ENCODE peak calls at places on chromosomes 13 and 19, in five cellular contexts. T, R, I, U and E are unnamed samples.

GRCh38 chr13:64855506-64855905 is 2374.6 kb downstream of the PCDH9 start:
- DNase-seq in T (no peak), R (no peak), I (no peak), U (no peak), E (no peak)

GRCh38 chr13:65985632-65986031 is 1244.5 kb downstream of the PCDH9 start:
- DNase-seq in T (no peak), R (no peak), I (no peak), U (no peak), E (no peak)

GRCh38 chr13:79662882-79663281 is 181.9 kb downstream of the NDFIP2 start:
- DNase-seq in T (no peak), R (no peak), I (no peak), U (no peak), E (no peak)

GRCh38 chr19:6249296-6249695 is 30.5 kb downstream of the MLLT1 start:
- DNase-seq in T (no peak), R (no peak), I (no peak), U (peak; percentile 76), E (no peak)

GRCh38 chr19:51621178-51621577 is 9.0 kb downstream of the SIGLEC5 start:
- DNase-seq in T (no peak), R (no peak), I (no peak), U (no peak), E (no peak)

GRCh38 chr19:37594982-37595382 is 306 bp downstream of the ZNF540 start:
- DNase-seq in T (peak; percentile 41), R (peak; percentile 29), I (peak; percentile 56), U (peak; percentile 27), E (no peak)

GRCh38 chr19:38210458-38210987 is 13.5 kb downstream of the DPF1 start:
- DNase-seq in T (no peak), R (no peak), I (no peak), U (no peak), E (no peak)

GRCh38 chr19:13914777-13915176 is 8.8 kb downstream of the CC2D1A start:
- DNase-seq in T (no peak), R (no peak), I (no peak), U (no peak), E (no peak)

GRCh38 chr19:2984196-2984490 is 6.8 kb downstream of the TLE6 start:
- DNase-seq in T (no peak), R (no peak), I (no peak), U (peak; percentile 93), E (no peak)

GRCh38 chr13:38687246-38688229 is 661 bp downstream of the FREM2 start:
- DNase-seq in T (no peak), R (no peak), I (no peak), U (peak; percentile 79), E (no peak)

GRCh38 chr13:113327766-113328391 is 30.8 kb downstream of the LAMP1 start:
- DNase-seq in T (no peak), R (no peak), I (no peak), U (peak; percentile 44), E (no peak)

GRCh38 chr13:99546878-99547277 is 45.6 kb downstream of the TM9SF2 start:
- DNase-seq in T (no peak), R (no peak), I (no peak), U (no peak), E (no peak)

GRCh38 chr13:39462456-39462855 is 140.5 kb downstream of the LHFPL6 start:
- DNase-seq in T (no peak), R (no peak), I (no peak), U (no peak), E (no peak)

GRCh38 chr13:33721719-33722118 is 96.2 kb upstream of the RFC3 start:
- DNase-seq in T (no peak), R (no peak), I (no peak), U (no peak), E (no peak)

GRCh38 chr13:33186851-33187250 is 98.7 kb downstream of the STARD13 start:
- DNase-seq in T (no peak), R (no peak), I (peak; percentile 14), U (peak; percentile 75), E (no peak)

GRCh38 chr13:110044521-110045200 is 258.3 kb upstream of the IRS2 start:
- DNase-seq in T (no peak), R (no peak), I (no peak), U (no peak), E (no peak)